ENCODE peak calls at places on chromosomes 4 and X, in five cellular contexts. X is gastrocnemius medialis; I is left ventricle myocardium inferior; L is naive thymus-derived CD4-positive, alpha-beta T cell; M is Peyer's patch. C is an unnamed sample. For H3K4me1, the result is how much of the 10 kb centered on the place peaks cover.

GRCh38 chrX:123340691-123341090 is 156.6 kb downstream of the GRIA3 start:
- DNase-seq in X (no peak), I (no peak), L (no peak), M (no peak), C (no peak)

GRCh38 chrX:132968282-132968681 is 9.9 kb upstream of the HS6ST2 start:
- DNase-seq in X (no peak), I (no peak), L (no peak), M (no peak), C (no peak)

GRCh38 chr4:15684498-15684897 is 2.9 kb downstream of the FAM200B start:
- DNase-seq in X (no peak), I (no peak), L (no peak), M (no peak), C (no peak)

GRCh38 chr4:54695359-54696149 is 37.8 kb downstream of the KIT start:
- DNase-seq in X (no peak), I (no peak), L (no peak), M (no peak), C (no peak)

GRCh38 chr4:132587626-132588025 is 561.5 kb upstream of the PCDH10 start:
- DNase-seq in X (no peak), I (no peak), L (no peak), M (no peak), C (no peak)

GRCh38 chr4:154490589-154491340 is 834 bp downstream of the DCHS2 start:
- DNase-seq in X (no peak), I (no peak), L (no peak), M (peak), C (no peak)

GRCh38 chr4:27524224-27524623 is 663.6 kb downstream of the STIM2 start:
- DNase-seq in X (no peak), I (no peak), L (no peak), M (no peak), C (no peak)

GRCh38 chr4:100224701-100225100 is 34.4 kb upstream of the DDIT4L start:
- DNase-seq in X (no peak), I (no peak), L (no peak), M (no peak), C (no peak)

GRCh38 chr4:40349561-40350198 is 14.5 kb downstream of the CHRNA9 start:
- DNase-seq in X (no peak), I (no peak), L (no peak), M (no peak), C (no peak)

GRCh38 chr4:54781771-54782170 is 124.0 kb downstream of the KIT start:
- DNase-seq in X (peak), I (peak), L (no peak), M (no peak), C (no peak)

GRCh38 chrX:69607616-69608015 is 8.3 kb upstream of the EDA start:
- DNase-seq in X (no peak), I (no peak), L (no peak), M (no peak), C (no peak)

GRCh38 chr4:123547167-123547817 is 150.7 kb downstream of the SPRY1 start:
- DNase-seq in X (no peak), I (no peak), L (no peak), M (peak), C (no peak)

GRCh38 chr4:147610666-147611065 is 6.5 kb upstream of the TMEM184C start:
- DNase-seq in X (no peak), I (no peak), L (no peak), M (no peak), C (no peak)

GRCh38 chr4:151674804-151675290 is 86.0 kb downstream of the GATB start:
- DNase-seq in X (no peak), I (no peak), L (no peak), M (no peak), C (no peak)

GRCh38 chr4:153527690-153528089 is 61.5 kb downstream of the TMEM131L start:
- DNase-seq in X (no peak), I (no peak), L (no peak), M (no peak), C (peak)

GRCh38 chr4:128961405-128961804 is 131.9 kb downstream of the SCLT1 start:
- DNase-seq in X (no peak), I (no peak), L (no peak), M (no peak), C (peak)

GRCh38 chr4:177163532-177163931 is 146.1 kb upstream of the NEIL3 start:
- DNase-seq in X (no peak), I (no peak), L (no peak), M (no peak), C (no peak)

GRCh38 chr4:47929682-47930201 is 15.4 kb upstream of the NFXL1 start:
- DNase-seq in X (no peak), I (no peak), L (no peak), M (no peak), C (no peak)

GRCh38 chr4:119597377-119597776 is 31.2 kb downstream of the PDE5A start:
- DNase-seq in X (no peak), I (no peak), L (no peak), M (no peak), C (no peak)

GRCh38 chr4:1009647-1010521 is 1.5 kb upstream of the FGFRL1 start:
- DNase-seq in X (peak), I (peak), L (peak), M (peak), C (peak)

GRCh38 chrX:131816551-131817136 is 206.5 kb upstream of the STK26 start:
- DNase-seq in X (peak), I (no peak), L (peak), M (peak), C (peak)

GRCh38 chrX:131826572-131826971 is 196.5 kb upstream of the STK26 start:
- DNase-seq in X (no peak), I (no peak), L (no peak), M (no peak), C (no peak)

GRCh38 chrX:131827935-131828334 is 195.2 kb upstream of the STK26 start:
- DNase-seq in X (no peak), I (no peak), L (peak), M (no peak), C (peak)

GRCh38 chrX:131818297-131818936 is 204.7 kb upstream of the STK26 start:
- DNase-seq in X (no peak), I (no peak), L (no peak), M (no peak), C (no peak)

DNA sequence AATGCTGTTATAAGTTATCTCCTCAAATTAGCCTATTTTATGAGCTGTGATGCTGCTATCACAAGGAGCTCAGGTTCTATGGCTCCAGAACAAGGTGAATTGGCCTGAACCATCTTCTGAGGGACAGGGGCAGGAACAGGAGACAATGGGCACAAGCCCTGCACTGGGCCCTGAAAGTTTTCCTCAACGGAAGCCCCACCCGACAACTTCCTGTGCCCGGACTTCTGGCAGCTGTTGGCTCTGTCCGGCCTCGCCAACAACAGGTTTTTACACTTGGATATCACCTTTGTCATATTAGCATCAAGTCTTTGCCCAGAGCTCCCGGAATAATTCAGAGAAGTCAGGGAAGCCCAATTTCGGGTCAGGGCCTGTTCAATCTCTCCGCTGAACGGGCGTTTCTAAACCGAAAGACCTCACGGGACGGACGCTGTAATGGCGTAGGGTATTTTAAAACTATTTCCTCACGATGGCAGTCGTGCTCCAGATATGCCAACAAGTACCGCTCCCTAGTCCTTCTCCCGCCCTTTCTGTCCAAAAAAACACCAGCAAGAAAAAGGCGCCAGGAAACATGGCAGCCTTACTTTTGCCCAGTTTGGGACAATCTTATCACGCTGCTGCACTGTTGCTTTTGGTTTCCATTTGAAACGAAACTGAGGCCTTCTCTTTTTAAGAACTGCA is 201.0 kb upstream of the STK26 start:
- DNase-seq in X (no peak), I (no peak), L (peak), M (peak), C (peak)
- H3K4me3 ChIP-seq in X (peak), I (peak), L (no peak), M (peak), C (peak)

DNA sequence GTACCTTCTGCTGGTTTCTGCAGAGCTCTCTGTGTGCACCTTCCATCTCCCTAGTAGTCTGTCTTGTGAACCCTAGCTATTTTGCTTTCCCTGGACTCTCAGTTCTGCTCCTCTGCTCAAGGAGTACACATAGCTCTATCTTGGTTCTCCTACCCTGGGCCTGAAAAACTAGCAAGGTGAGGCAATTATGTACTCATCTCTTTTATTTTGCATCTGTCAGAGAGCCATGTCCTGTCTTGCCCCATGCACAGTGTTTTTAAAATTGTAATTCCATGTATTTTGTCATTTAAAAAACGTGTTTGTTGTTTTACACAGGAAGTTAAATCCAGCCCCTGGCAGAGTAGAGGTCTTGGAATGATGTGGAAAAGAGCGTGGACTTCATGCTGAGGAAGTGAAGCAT is 684.9 kb upstream of the CPEB2 start:
- DNase-seq in X (no peak), I (no peak), L (no peak), M (no peak), C (no peak)
- H3K4me1 ChIP-seq in X (under half), I (under half), L (under half), M (under half), C (under half)

GRCh38 chr4:38141808-38142500 is 181.8 kb downstream of the PTTG2 start:
- DNase-seq in X (no peak), I (no peak), L (no peak), M (no peak), C (no peak)
- H3K4me3 ChIP-seq in X (no peak), I (no peak), L (no peak), M (no peak), C (no peak)

DNA sequence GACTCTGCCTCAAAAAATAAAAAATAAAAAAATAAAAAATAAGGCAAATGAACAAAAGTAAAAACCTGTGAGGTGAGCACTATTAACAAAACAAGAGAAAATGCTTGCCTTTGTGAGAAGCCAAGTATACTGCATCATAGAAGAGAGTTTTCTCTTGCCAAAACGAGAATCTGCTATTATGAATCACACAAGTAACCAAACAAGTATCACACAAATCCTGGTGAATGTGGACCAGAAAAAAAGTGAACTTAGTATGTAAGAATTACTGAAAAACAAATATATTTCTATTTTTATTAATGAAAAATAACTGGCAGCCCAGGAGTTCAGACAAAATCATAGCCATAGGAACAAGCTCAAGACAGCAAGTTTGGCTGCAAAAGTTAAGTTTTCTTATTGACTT is 193.5 kb downstream of the PDGFC start:
- DNase-seq in X (no peak), I (no peak), L (no peak), M (no peak), C (no peak)
- H3K4me1 ChIP-seq in X (under half), I (under half), L (under half), M (under half), C (under half)

GRCh38 chr4:86356425-86356824 is 3.4 kb downstream of the MAPK10 start:
- DNase-seq in X (no peak), I (no peak), L (no peak), M (no peak), C (no peak)
- H3K4me3 ChIP-seq in X (no peak), I (no peak), L (no peak), M (no peak), C (no peak)

C was measured in CD4-positive, CD25-positive, alpha-beta regulatory T cell.